ENCODE peak calls at places on chromosome 14, in six cellular contexts. V is left cardiac atrium, S is left ventricle myocardium inferior, P is astrocyte of the cerebellum, G is uterus, Q is HEK293T. J is an unnamed sample.

GRCh38 chr14:104752735-104753527 is at the start of gene SIVA1:
- DNase-seq in G (peak), Q (peak), P (peak), S (peak), V (peak), J (peak)

GRCh38 chr14:52834440-52834842 is 43.0 kb upstream of the GNPNAT1 start:
- DNase-seq in P (peak), G (no peak), S (no peak), V (no peak), Q (no peak), J (no peak)

GRCh38 chr14:103130965-103131364 is 7.7 kb downstream of the TNFAIP2 start:
- DNase-seq in Q (no peak), G (peak), S (no peak), P (peak), V (no peak), J (no peak)

GRCh38 chr14:105275267-105275946 is 25.4 kb downstream of the BRF1 start:
- DNase-seq in P (no peak), V (peak), S (no peak), G (no peak), Q (no peak), J (no peak)

GRCh38 chr14:75518625-75519024 is 3.6 kb upstream of the BATF start:
- DNase-seq in P (no peak), G (no peak), Q (peak), S (no peak), V (no peak), J (no peak)

GRCh38 chr14:105861985-105862465 is 335.6 kb downstream of the TMEM121 start:
- DNase-seq in V (peak), G (no peak), Q (no peak), S (peak), P (no peak), J (no peak)

GRCh38 chr14:95065411-95065810 is 91.9 kb downstream of the DICER1 start:
- DNase-seq in V (no peak), P (no peak), S (no peak), Q (no peak), G (no peak), J (no peak)

GRCh38 chr14:95935228-95935822 is 58.7 kb downstream of the TUNAR start:
- DNase-seq in P (peak), S (no peak), V (no peak), Q (peak), G (no peak), J (no peak)

GRCh38 chr14:44009642-44010041 is 497.4 kb downstream of the FSCB start:
- DNase-seq in Q (no peak), P (no peak), V (no peak), S (no peak), G (no peak), J (no peak)

GRCh38 chr14:92466068-92466458 is 47.5 kb upstream of the RIN3 start:
- DNase-seq in P (no peak), G (no peak), Q (no peak), V (no peak), S (no peak), J (peak)

GRCh38 chr14:30034049-30034635 is 106.5 kb upstream of the PRKD1 start:
- DNase-seq in P (no peak), Q (no peak), S (no peak), V (no peak), G (no peak), J (no peak)

GRCh38 chr14:105865904-105866840 is 339.8 kb downstream of the TMEM121 start:
- DNase-seq in V (no peak), P (no peak), G (peak), Q (no peak), S (peak), J (no peak)

GRCh38 chr14:34797747-34798583 is 77.2 kb downstream of the BAZ1A start:
- DNase-seq in P (no peak), Q (no peak), G (no peak), S (no peak), V (no peak), J (no peak)

GRCh38 chr14:80047761-80048160 is 163.5 kb downstream of the DIO2 start:
- DNase-seq in S (no peak), V (no peak), P (no peak), Q (no peak), G (no peak), J (no peak)

GRCh38 chr14:60658909-60659585 is 9.8 kb upstream of the SIX1 start:
- DNase-seq in P (no peak), V (no peak), S (no peak), Q (peak), G (no peak), J (no peak)

GRCh38 chr14:102591372-102591943 is 991 bp upstream of the RCOR1 start:
- DNase-seq in S (peak), Q (no peak), P (no peak), G (peak), V (peak), J (no peak)

GRCh38 chr14:31265701-31266398 is 58.3 kb upstream of the HECTD1 start:
- DNase-seq in V (no peak), G (no peak), P (no peak), S (no peak), Q (no peak), J (no peak)

J was measured in right atrium auricular region.